ENCODE peak calls at places on chromosomes 4 and X, in five cellular contexts. H is omental fat pad, B is A549, X is fibroblast of mammary gland, A is epithelial cell of esophagus. G is an unnamed sample.

GRCh38 chr4:173192375-173193162 is 24.0 kb downstream of the GALNT7 start:
- DNase-seq in H (no peak), B (no peak), X (no peak), A (no peak), G (no peak)

GRCh38 chrX:41010188-41010846 is 74.9 kb upstream of the USP9X start:
- DNase-seq in H (peak), B (peak), X (peak), A (peak), G (peak)

GRCh38 chr4:140756292-140757219 is at the start of gene TBC1D9:
- DNase-seq in H (peak), B (peak), X (peak), A (peak), G (peak)

GRCh38 chr4:7171191-7171900 is 21.0 kb upstream of the SORCS2 start:
- DNase-seq in H (no peak), B (no peak), X (peak), A (no peak), G (no peak)

GRCh38 chr4:40238008-40238699 is 41.3 kb downstream of the RHOH start:
- DNase-seq in H (no peak), B (no peak), X (no peak), A (no peak), G (no peak)

GRCh38 chr4:23631255-23631950 is 258.4 kb downstream of the PPARGC1A start:
- DNase-seq in H (no peak), B (no peak), X (no peak), A (peak), G (no peak)

GRCh38 chrX:153857348-153857903 is 27.1 kb upstream of the PDZD4 start:
- DNase-seq in H (peak), B (no peak), X (no peak), A (no peak), G (no peak)

GRCh38 chr4:154465085-154465484 is 26.5 kb downstream of the DCHS2 start:
- DNase-seq in H (no peak), B (no peak), X (peak), A (peak), G (no peak)

GRCh38 chr4:126595643-126596042 is 1037.1 kb upstream of the INTU start:
- DNase-seq in H (no peak), B (no peak), X (no peak), A (no peak), G (no peak)

GRCh38 chr4:16039139-16039538 is 44.7 kb downstream of the PROM1 start:
- DNase-seq in H (no peak), B (no peak), X (no peak), A (no peak), G (no peak)

GRCh38 chr4:89868261-89868660 is 26.4 kb upstream of the MMRN1 start:
- DNase-seq in H (no peak), B (no peak), X (no peak), A (no peak), G (no peak)

GRCh38 chr4:95087657-95088455 is 330.1 kb downstream of the BMPR1B start:
- DNase-seq in H (no peak), B (no peak), X (peak), A (peak), G (peak)

GRCh38 chr4:108991929-108992328 is 229.1 kb upstream of the ETNPPL start:
- DNase-seq in H (no peak), B (no peak), X (peak), A (peak), G (peak)

GRCh38 chr4:168656055-168656660 is 159.3 kb downstream of the PALLD start:
- DNase-seq in H (no peak), B (no peak), X (peak), A (peak), G (peak)

GRCh38 chrX:16559206-16559619 is 90.7 kb upstream of the S100G start:
- DNase-seq in H (no peak), B (no peak), X (peak), A (no peak), G (no peak)

GRCh38 chr4:118086334-118086733 is 52.0 kb downstream of the NDST3 start:
- DNase-seq in H (no peak), B (no peak), X (peak), A (peak), G (no peak)

GRCh38 chrX:133531012-133531411 is 115.7 kb upstream of the GPC4 start:
- DNase-seq in H (no peak), B (no peak), X (no peak), A (no peak), G (no peak)

GRCh38 chr4:42643685-42644084 is 13.2 kb downstream of the ATP8A1 start:
- DNase-seq in H (no peak), B (no peak), X (no peak), A (no peak), G (no peak)

GRCh38 chr4:168028568-168028967 is 63.8 kb upstream of the ANXA10 start:
- DNase-seq in H (no peak), B (peak), X (peak), A (peak), G (peak)

GRCh38 chr4:172952052-172952451 is 216.6 kb upstream of the GALNT7 start:
- DNase-seq in H (no peak), B (no peak), X (no peak), A (no peak), G (no peak)

GRCh38 chrX:122545778-122546177 is 638.3 kb upstream of the GRIA3 start:
- DNase-seq in H (no peak), B (no peak), X (no peak), A (no peak), G (no peak)

GRCh38 chrX:123899701-123900100 is 39.8 kb downstream of the XIAP start:
- DNase-seq in H (no peak), B (no peak), X (peak), A (no peak), G (peak)

GRCh38 chr4:83658806-83659205 is 122.9 kb downstream of the GPAT3 start:
- DNase-seq in H (no peak), B (no peak), X (peak), A (no peak), G (no peak)

GRCh38 chr4:115671581-115671980 is 558.2 kb upstream of the NDST4 start:
- DNase-seq in H (no peak), B (no peak), X (peak), A (no peak), G (no peak)

GRCh38 chr4:147683172-147683571 is 791 bp downstream of the PRMT9 start:
- DNase-seq in H (no peak), B (no peak), X (peak), A (peak), G (peak)

GRCh38 chr4:137226900-137227299 is 305.4 kb downstream of the PCDH18 start:
- DNase-seq in H (no peak), B (no peak), X (peak), A (peak), G (peak)
- TF ChIP-seq CTCF in H (no peak), B (no peak), X (peak), A (peak), G (peak)

DNA sequence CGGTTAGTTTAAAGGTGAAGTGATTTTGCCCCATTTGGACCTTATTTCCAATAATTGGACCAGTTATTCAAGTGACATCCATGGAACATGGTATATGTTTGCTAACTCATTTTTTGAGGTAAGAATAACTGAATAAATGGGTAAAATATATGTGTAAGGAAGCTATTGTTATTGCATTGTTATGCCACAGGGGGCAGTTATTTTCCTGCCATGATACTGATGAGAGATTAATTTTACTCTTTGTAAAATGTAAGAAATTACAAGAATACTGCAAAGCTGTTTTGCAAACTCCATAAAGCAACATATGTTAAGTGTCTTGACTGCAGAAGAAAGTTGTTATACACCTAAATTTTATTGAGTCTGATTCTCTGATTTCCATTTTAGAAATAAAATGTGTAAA is 114.0 kb downstream of the IL1RAPL1 start:
- DNase-seq in H (no peak), B (no peak), X (no peak), A (no peak), G (no peak)
- TF ChIP-seq CTCF in H (no peak), B (no peak), X (peak), A (no peak), G (peak)

GRCh38 chr4:8278421-8279287 is 9.1 kb downstream of the HTRA3 start:
- DNase-seq in H (no peak), B (peak), X (peak), A (peak), G (peak)

GRCh38 chr4:8278009-8278395 is 8.4 kb downstream of the HTRA3 start:
- DNase-seq in H (no peak), B (no peak), X (peak), A (no peak), G (no peak)

GRCh38 chr4:8275511-8275910 is 6.0 kb downstream of the HTRA3 start:
- DNase-seq in H (no peak), B (no peak), X (no peak), A (no peak), G (no peak)

GRCh38 chr4:8276358-8277240 is 7.0 kb downstream of the HTRA3 start:
- DNase-seq in H (no peak), B (no peak), X (peak), A (no peak), G (peak)

DNA sequence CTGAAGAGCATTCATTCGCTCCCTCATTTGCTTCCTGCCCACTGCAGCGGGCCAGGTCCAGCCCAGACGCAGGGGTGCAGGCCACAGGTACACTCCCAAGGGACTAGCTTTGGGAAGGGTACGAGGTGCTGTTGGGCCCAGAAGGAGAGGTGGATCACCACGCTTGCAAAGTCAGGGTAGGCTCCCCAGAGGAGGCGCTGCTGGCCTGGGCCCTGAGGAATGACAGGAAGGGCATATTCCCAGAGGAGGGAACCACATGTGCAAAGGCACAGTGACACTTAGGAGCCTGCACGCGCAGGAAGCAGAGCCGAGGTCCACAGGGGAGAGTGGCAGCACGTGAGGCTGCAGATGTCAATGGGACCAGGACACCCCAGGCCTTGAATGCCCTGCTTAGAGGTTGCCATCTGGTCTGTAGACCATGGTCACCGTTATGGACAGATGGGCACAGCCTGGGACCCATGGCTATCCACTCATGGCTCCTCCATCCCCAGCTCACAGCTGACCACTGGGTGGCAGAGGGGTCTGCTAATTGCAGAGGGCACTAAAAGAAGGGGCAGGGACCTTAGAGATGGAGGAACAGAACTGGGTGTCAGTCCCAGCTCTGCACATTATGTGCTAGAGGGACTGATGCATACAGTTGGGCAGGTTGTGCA is 7.9 kb downstream of the HTRA3 start:
- DNase-seq in H (no peak), B (no peak), X (no peak), A (no peak), G (no peak)
- TF ChIP-seq CTCF in H (no peak), B (no peak), X (no peak), A (no peak), G (no peak)

GRCh38 chrX:148540114-148540513 is 39.7 kb downstream of the AFF2 start:
- DNase-seq in H (no peak), B (no peak), X (no peak), A (no peak), G (no peak)

GRCh38 chrX:148537556-148538182 is 37.3 kb downstream of the AFF2 start:
- DNase-seq in H (no peak), B (no peak), X (no peak), A (no peak), G (no peak)

GRCh38 chrX:148538582-148538981 is 38.2 kb downstream of the AFF2 start:
- DNase-seq in H (no peak), B (no peak), X (no peak), A (no peak), G (no peak)

GRCh38 chrX:148541461-148541983 is 41.1 kb downstream of the AFF2 start:
- DNase-seq in H (no peak), B (no peak), X (no peak), A (no peak), G (no peak)

GRCh38 chrX:148542481-148543255 is 42.3 kb downstream of the AFF2 start:
- DNase-seq in H (no peak), B (no peak), X (no peak), A (no peak), G (no peak)
- TF ChIP-seq CTCF in H (no peak), B (no peak), X (no peak), A (no peak), G (no peak)

GRCh38 chr4:106809083-106809482 is 227.0 kb downstream of the DKK2 start:
- DNase-seq in H (no peak), B (no peak), X (peak), A (peak), G (peak)
- TF ChIP-seq CTCF in H (no peak), B (peak), X (peak), A (peak), G (peak)